ENCODE peak calls at places on chromosomes 3 and 15, in six cellular contexts. Y is RCC 7860; X is ELR; S is NAMALWA; H is stimulated activated CD8-positive, alpha-beta memory T cell treated with anti-CD3 and anti-CD28 coated beads, Interleukin-15, amount 100 ng/mL, for 24 hours; F is ACHN. A is an unnamed sample.

GRCh38 chr3:30826381-30827061 is 67.9 kb downstream of the GADL1 start:
- DNase-seq in F (no peak), X (peak), Y (no peak), H (no peak), S (no peak), A (no peak)

GRCh38 chr15:82647045-82647834 is at the start of gene CPEB1:
- DNase-seq in F (peak), Y (peak), X (peak), H (no peak), S (no peak), A (no peak)

GRCh38 chr15:92848852-92849598 is 51.1 kb upstream of the CHD2 start:
- DNase-seq in H (no peak), X (no peak), F (no peak), S (peak), Y (no peak), A (peak)

GRCh38 chr3:59655616-59656015 is 605.8 kb upstream of the CFAP20DC start:
- DNase-seq in X (no peak), F (no peak), H (no peak), Y (no peak), S (no peak), A (no peak)

GRCh38 chr3:133941390-133941789 is 45.7 kb upstream of the RAB6B start:
- DNase-seq in F (no peak), Y (no peak), H (no peak), S (no peak), X (no peak), A (no peak)

GRCh38 chr15:39692464-39693327 is 89.9 kb downstream of the FSIP1 start:
- DNase-seq in Y (no peak), X (no peak), H (no peak), F (peak), S (no peak), A (no peak)

GRCh38 chr3:124995460-124995994 is 60.3 kb downstream of the HEG1 start:
- DNase-seq in H (no peak), X (peak), F (peak), S (peak), Y (peak), A (peak)

GRCh38 chr3:147407107-147407494 is 758 bp upstream of the ZIC4 start:
- DNase-seq in X (no peak), F (no peak), H (no peak), Y (no peak), S (no peak), A (no peak)

GRCh38 chr3:2098398-2099027 is at the start of gene CNTN4:
- DNase-seq in F (peak), S (no peak), X (no peak), H (no peak), Y (no peak), A (no peak)

A was measured in NB4.